ENCODE peak calls at places on chromosome X, in ten cellular contexts. G is left ventricle myocardium inferior; H is psoas muscle; E is CD8-positive, alpha-beta T cell; V is WTC11; R is iPS-NIHi11; T is caudate nucleus; P is HFFc6; W is M059J; X is GM04504. D is an unnamed sample.

GRCh38 chrX:71994601-71995000 is 84.0 kb downstream of the NHSL2 start:
- DNase-seq in T (no peak), E (no peak), X (no peak), H (no peak), V (no peak), P (no peak), R (no peak), G (no peak), W (no peak), D (no peak)

GRCh38 chrX:39337461-39337860 is 536.2 kb downstream of the MID1IP1 start:
- DNase-seq in P (no peak), T (no peak), W (no peak), E (no peak), R (no peak), X (no peak), V (no peak), H (no peak), G (no peak), D (no peak)

GRCh38 chrX:24025741-24026402 is 1.1 kb downstream of the KLHL15 start:
- DNase-seq in P (peak; percentile 47), H (no peak), T (no peak), R (no peak), G (no peak), V (peak; percentile 45), E (no peak), W (peak; percentile 53), X (peak; percentile 28), D (no peak)

GRCh38 chrX:18748499-18748898 is 41.1 kb downstream of the PPEF1 start:
- DNase-seq in X (no peak), R (no peak), H (no peak), T (no peak), G (no peak), E (no peak), P (no peak), W (no peak), V (no peak), D (no peak)

GRCh38 chrX:125288343-125288742 is 31.3 kb upstream of the TEX13C start:
- DNase-seq in H (no peak), W (no peak), R (no peak), T (no peak), P (no peak), V (no peak), X (no peak), E (no peak), G (no peak), D (no peak)

GRCh38 chrX:41666251-41666650 is 22.5 kb upstream of the GPR34 start:
- DNase-seq in X (no peak), W (peak; percentile 3), G (no peak), P (no peak), R (no peak), V (no peak), H (no peak), T (no peak), E (no peak), D (no peak)

GRCh38 chrX:72128881-72129280 is 2.8 kb downstream of the RTL5 start:
- DNase-seq in R (peak; percentile 16), W (peak; percentile 34), G (no peak), X (no peak), E (no peak), P (no peak), V (peak; percentile 55), T (no peak), H (no peak), D (no peak)

GRCh38 chrX:15391850-15392249 is 7.6 kb upstream of the VEGFD start:
- DNase-seq in H (no peak), R (peak; percentile 4), W (no peak), V (no peak), G (no peak), T (no peak), X (no peak), E (no peak), P (no peak), D (no peak)

GRCh38 chrX:66012094-66012534 is 27.8 kb downstream of the VSIG4 start:
- DNase-seq in X (no peak), G (no peak), R (no peak), E (no peak), P (no peak), V (no peak), T (no peak), W (no peak), H (no peak), D (no peak)

GRCh38 chrX:104136241-104137019 is 20.4 kb downstream of the SLC25A53 start:
- DNase-seq in P (peak; percentile 78), T (peak; percentile 40), W (peak; percentile 87), H (peak; percentile 23), X (peak; percentile 61), E (peak; percentile 58), G (peak; percentile 15), V (peak; percentile 51), R (peak; percentile 69), D (peak; percentile 56)

GRCh38 chrX:50813843-50814661 is at the start of gene SHROOM4:
- DNase-seq in R (peak; percentile 57), W (peak; percentile 64), P (no peak), H (peak; percentile 50), T (peak; percentile 58), X (peak; percentile 10), E (no peak), V (peak; percentile 64), G (peak; percentile 40), D (peak; percentile 35)

GRCh38 chrX:71870337-71871098 is 40.1 kb upstream of the NHSL2 start:
- DNase-seq in G (no peak), H (no peak), R (peak; percentile 37), T (no peak), P (peak; percentile 7), V (peak; percentile 60), W (peak; percentile 46), X (no peak), E (no peak), D (no peak)

GRCh38 chrX:115058276-115058675 is 40.9 kb upstream of the IL13RA2 start:
- DNase-seq in P (peak; percentile 82), G (no peak), T (no peak), R (no peak), W (peak; percentile 87), E (no peak), X (peak; percentile 89), V (no peak), H (no peak), D (no peak)

GRCh38 chrX:11968991-11969390 is 169.3 kb upstream of the FRMPD4 start:
- DNase-seq in W (no peak), V (no peak), H (no peak), G (no peak), E (no peak), T (no peak), R (no peak), P (no peak), X (no peak), D (no peak)

GRCh38 chrX:106752101-106752678 is 25.7 kb downstream of the RNF128 start:
- DNase-seq in X (no peak), R (no peak), H (no peak), T (no peak), P (no peak), G (no peak), E (no peak), W (peak; percentile 3), V (peak; percentile 23), D (no peak)